ENCODE peak calls at places on chromosomes 6 and 20, in four cellular contexts. Z, Y, E and W are unnamed samples.

GRCh38 chr6:42269553-42269952 is 51.9 kb upstream of the MRPS10 start:
- DNase-seq in Z (peak), Y (peak), E (no peak), W (no peak)

GRCh38 chr6:72950114-72950860 is 275.0 kb downstream of the KHDC1L start:
- DNase-seq in Z (peak), Y (no peak), E (peak), W (peak)

GRCh38 chr20:63737940-63738686 is 1.5 kb upstream of the SLC2A4RG start:
- DNase-seq in Z (no peak), Y (peak), E (no peak), W (no peak)

GRCh38 chr6:155417454-155417853 is 38.2 kb downstream of the NOX3 start:
- DNase-seq in Z (no peak), Y (no peak), E (no peak), W (no peak)

GRCh38 chr6:160883560-160883959 is 108.0 kb upstream of the MAP3K4 start:
- DNase-seq in Z (no peak), Y (no peak), E (no peak), W (no peak)

GRCh38 chr6:70413829-70414494 is 654 bp downstream of the FAM135A start:
- DNase-seq in Z (no peak), Y (no peak), E (no peak), W (no peak)

GRCh38 chr20:18496740-18497592 is at the start of gene RBBP9:
- DNase-seq in Z (peak), Y (peak), E (peak), W (peak)

GRCh38 chr6:111536888-111537287 is 53.9 kb upstream of the REV3L start:
- DNase-seq in Z (no peak), Y (no peak), E (no peak), W (no peak)

GRCh38 chr6:129929433-129929832 is 68.3 kb upstream of the TMEM244 start:
- DNase-seq in Z (no peak), Y (no peak), E (no peak), W (no peak)

GRCh38 chr6:75397806-75398465 is 95.7 kb downstream of the FILIP1 start:
- DNase-seq in Z (no peak), Y (no peak), E (no peak), W (no peak)

GRCh38 chr6:16321826-16322225 is 83.4 kb downstream of the GMPR start:
- DNase-seq in Z (no peak), Y (no peak), E (no peak), W (no peak)

GRCh38 chr20:21323640-21324039 is 20.5 kb downstream of the XRN2 start:
- DNase-seq in Z (no peak), Y (no peak), E (no peak), W (no peak)

GRCh38 chr6:79797912-79798311 is 149.4 kb downstream of the ELOVL4 start:
- DNase-seq in Z (no peak), Y (no peak), E (no peak), W (no peak)

GRCh38 chr6:41768545-41769308 is 11.0 kb downstream of the FRS3 start:
- DNase-seq in Z (no peak), Y (no peak), E (peak), W (no peak)

GRCh38 chr6:1572892-1573291 is 36.8 kb upstream of the FOXC1 start:
- DNase-seq in Z (no peak), Y (no peak), E (no peak), W (no peak)

GRCh38 chr6:13486679-13487121 is 700 bp downstream of the GFOD1 start:
- DNase-seq in Z (peak), Y (no peak), E (peak), W (peak)

GRCh38 chr6:2990932-2991506 is 8.7 kb upstream of the NQO2 start:
- DNase-seq in Z (no peak), Y (no peak), E (no peak), W (no peak)

GRCh38 chr6:135183532-135184440 is 2.7 kb downstream of the MYB start:
- DNase-seq in Z (peak), Y (peak), E (peak), W (peak)

GRCh38 chr20:44866703-44867335 is 18.7 kb upstream of the YWHAB start:
- DNase-seq in Z (no peak), Y (no peak), E (no peak), W (no peak)

GRCh38 chr20:1624811-1625690 is 5.2 kb upstream of the SIRPB1 start:
- DNase-seq in Z (peak), Y (no peak), E (no peak), W (no peak)

GRCh38 chr20:29497261-29497671 is 1760.2 kb upstream of the DEFB115 start:
- DNase-seq in Z (peak), Y (no peak), E (no peak), W (peak)

GRCh38 chr20:2817891-2818595 is 1.9 kb downstream of the TMEM239 start:
- DNase-seq in Z (no peak), Y (no peak), E (no peak), W (no peak)